ENCODE peak calls at places on chromosomes 5 and 9, in nine cellular contexts. One of them, this sample, is unnamed.

GRCh38 chr5:178312900-178313299 is 80.3 kb upstream of the PHYKPL start:
- DNase-seq in lower lobe of right lung: peak; percentile 75
- DNase-seq in heart right ventricle: peak; percentile 27
- DNase-seq in cardiac muscle cell: no peak
- DNase-seq in mammary epithelial cell: no peak
- DNase-seq in OCI-LY7: no peak
- DNase-seq in psoas muscle: no peak
- DNase-seq in prostate gland: no peak
- DNase-seq in A549: no peak
- DNase-seq in this sample: peak; percentile 33

GRCh38 chr5:82772281-82772680 is 304.9 kb downstream of the TMEM167A start:
- DNase-seq in lower lobe of right lung: no peak
- DNase-seq in heart right ventricle: no peak
- DNase-seq in cardiac muscle cell: no peak
- DNase-seq in mammary epithelial cell: no peak
- DNase-seq in OCI-LY7: no peak
- DNase-seq in psoas muscle: no peak
- DNase-seq in prostate gland: no peak
- DNase-seq in A549: no peak
- DNase-seq in this sample: no peak

GRCh38 chr5:176624916-176625315 is 5.4 kb downstream of the SNCB start:
- DNase-seq in lower lobe of right lung: no peak
- DNase-seq in heart right ventricle: no peak
- DNase-seq in cardiac muscle cell: no peak
- DNase-seq in mammary epithelial cell: no peak
- DNase-seq in OCI-LY7: no peak
- DNase-seq in psoas muscle: no peak
- DNase-seq in prostate gland: no peak
- DNase-seq in A549: no peak
- DNase-seq in this sample: no peak

GRCh38 chr5:53956632-53957031 is 353.7 kb downstream of the ARL15 start:
- DNase-seq in lower lobe of right lung: no peak
- DNase-seq in heart right ventricle: no peak
- DNase-seq in cardiac muscle cell: no peak
- DNase-seq in mammary epithelial cell: no peak
- DNase-seq in OCI-LY7: no peak
- DNase-seq in psoas muscle: no peak
- DNase-seq in prostate gland: no peak
- DNase-seq in A549: no peak
- DNase-seq in this sample: no peak

GRCh38 chr5:171747061-171747859 is 38.4 kb upstream of the SMIM23 start:
- DNase-seq in lower lobe of right lung: no peak
- DNase-seq in heart right ventricle: no peak
- DNase-seq in cardiac muscle cell: no peak
- DNase-seq in mammary epithelial cell: peak; percentile 50
- DNase-seq in OCI-LY7: no peak
- DNase-seq in psoas muscle: no peak
- DNase-seq in prostate gland: no peak
- DNase-seq in A549: no peak
- DNase-seq in this sample: no peak

GRCh38 chr5:161847447-161847846 is 473 bp upstream of the GABRA1 start:
- DNase-seq in lower lobe of right lung: no peak
- DNase-seq in heart right ventricle: no peak
- DNase-seq in cardiac muscle cell: no peak
- DNase-seq in mammary epithelial cell: no peak
- DNase-seq in OCI-LY7: no peak
- DNase-seq in psoas muscle: no peak
- DNase-seq in prostate gland: no peak
- DNase-seq in A549: no peak
- DNase-seq in this sample: no peak

GRCh38 chr9:109447329-109448076 is 50.6 kb downstream of the PTPN3 start:
- DNase-seq in lower lobe of right lung: no peak
- DNase-seq in heart right ventricle: no peak
- DNase-seq in cardiac muscle cell: no peak
- DNase-seq in mammary epithelial cell: peak; percentile 39
- DNase-seq in OCI-LY7: no peak
- DNase-seq in psoas muscle: no peak
- DNase-seq in prostate gland: no peak
- DNase-seq in A549: no peak
- DNase-seq in this sample: no peak

GRCh38 chr5:73902327-73903051 is 276.5 kb downstream of the ARHGEF28 start:
- DNase-seq in lower lobe of right lung: no peak
- DNase-seq in heart right ventricle: no peak
- DNase-seq in cardiac muscle cell: peak; percentile 64
- DNase-seq in mammary epithelial cell: peak; percentile 48
- DNase-seq in OCI-LY7: peak; percentile 77
- DNase-seq in psoas muscle: no peak
- DNase-seq in prostate gland: peak; percentile 34
- DNase-seq in A549: peak; percentile 68
- DNase-seq in this sample: no peak

GRCh38 chr5:109876941-109877669 is 187.4 kb downstream of the MAN2A1 start:
- DNase-seq in lower lobe of right lung: no peak
- DNase-seq in heart right ventricle: no peak
- DNase-seq in cardiac muscle cell: no peak
- DNase-seq in mammary epithelial cell: peak; percentile 73
- DNase-seq in OCI-LY7: no peak
- DNase-seq in psoas muscle: peak; percentile 31
- DNase-seq in prostate gland: no peak
- DNase-seq in A549: no peak
- DNase-seq in this sample: no peak

GRCh38 chr5:78699565-78700143 is 51.1 kb upstream of the LHFPL2 start:
- DNase-seq in lower lobe of right lung: no peak
- DNase-seq in heart right ventricle: no peak
- DNase-seq in cardiac muscle cell: no peak
- DNase-seq in mammary epithelial cell: peak; percentile 100
- DNase-seq in OCI-LY7: no peak
- DNase-seq in psoas muscle: peak; percentile 23
- DNase-seq in prostate gland: no peak
- DNase-seq in A549: peak; percentile 96
- DNase-seq in this sample: peak; percentile 47

GRCh38 chr9:34010979-34011378 is 37.7 kb downstream of the UBAP2 start:
- DNase-seq in lower lobe of right lung: no peak
- DNase-seq in heart right ventricle: no peak
- DNase-seq in cardiac muscle cell: peak; percentile 21
- DNase-seq in mammary epithelial cell: peak; percentile 2
- DNase-seq in OCI-LY7: peak; percentile 64
- DNase-seq in psoas muscle: no peak
- DNase-seq in prostate gland: no peak
- DNase-seq in A549: peak; percentile 23
- DNase-seq in this sample: no peak
- TF ChIP-seq CTCF in lower lobe of right lung: peak; percentile 28
- TF ChIP-seq CTCF in heart right ventricle: no peak
- TF ChIP-seq CTCF in cardiac muscle cell: peak; percentile 41
- TF ChIP-seq CTCF in mammary epithelial cell: peak; percentile 36
- TF ChIP-seq CTCF in OCI-LY7: peak; percentile 85
- TF ChIP-seq CTCF in psoas muscle: no peak
- TF ChIP-seq CTCF in prostate gland: peak; percentile 23
- TF ChIP-seq CTCF in A549: peak; percentile 52
- TF ChIP-seq CTCF in this sample: no peak

GRCh38 chr5:39138892-39139291 is 64.7 kb upstream of the RICTOR start:
- DNase-seq in lower lobe of right lung: no peak
- DNase-seq in heart right ventricle: no peak
- DNase-seq in cardiac muscle cell: no peak
- DNase-seq in mammary epithelial cell: peak; percentile 85
- DNase-seq in OCI-LY7: no peak
- DNase-seq in psoas muscle: no peak
- DNase-seq in prostate gland: no peak
- DNase-seq in A549: peak; percentile 88
- DNase-seq in this sample: no peak
- H3K27ac ChIP-seq in lower lobe of right lung: no peak overlapping the region
- H3K27ac ChIP-seq in heart right ventricle: no peak overlapping the region
- H3K27ac ChIP-seq in cardiac muscle cell: no peak overlapping the region
- H3K27ac ChIP-seq in mammary epithelial cell: peak overlapping the region; percentile 87
- H3K27ac ChIP-seq in OCI-LY7: no peak overlapping the region
- H3K27ac ChIP-seq in psoas muscle: no peak overlapping the region
- H3K27ac ChIP-seq in prostate gland: no peak overlapping the region
- H3K27ac ChIP-seq in A549: no peak overlapping the region
- H3K27ac ChIP-seq in this sample: no peak overlapping the region

DNA sequence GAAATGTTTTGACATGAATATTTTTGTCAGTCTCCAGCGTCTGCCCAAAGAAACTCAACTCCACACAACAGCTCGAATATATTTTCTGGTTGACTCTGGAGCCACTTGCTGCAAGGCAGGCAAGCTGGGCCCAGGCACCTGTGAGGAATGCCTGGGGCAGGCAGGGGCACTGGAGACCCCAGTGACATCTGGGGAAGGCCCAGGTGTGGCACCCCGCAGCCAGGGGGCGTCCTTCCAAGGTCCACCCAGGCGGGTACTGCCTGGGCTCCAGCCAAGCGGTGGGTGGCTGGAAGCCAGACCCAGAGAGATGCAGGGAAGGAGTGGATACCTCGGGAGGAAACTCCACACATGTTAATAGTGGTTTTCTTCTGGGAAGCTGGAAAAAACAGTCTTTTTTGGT is 125.9 kb downstream of the PHF2 start:
- DNase-seq in lower lobe of right lung: no peak
- DNase-seq in heart right ventricle: no peak
- DNase-seq in cardiac muscle cell: no peak
- DNase-seq in mammary epithelial cell: no peak
- DNase-seq in OCI-LY7: no peak
- DNase-seq in psoas muscle: no peak
- DNase-seq in prostate gland: no peak
- DNase-seq in A549: no peak
- DNase-seq in this sample: no peak
- TF ChIP-seq CTCF in lower lobe of right lung: no peak
- TF ChIP-seq CTCF in heart right ventricle: no peak
- TF ChIP-seq CTCF in cardiac muscle cell: no peak
- TF ChIP-seq CTCF in mammary epithelial cell: no peak
- TF ChIP-seq CTCF in OCI-LY7: peak; percentile 37
- TF ChIP-seq CTCF in psoas muscle: no peak
- TF ChIP-seq CTCF in prostate gland: no peak
- TF ChIP-seq CTCF in A549: no peak
- TF ChIP-seq CTCF in this sample: no peak

DNA sequence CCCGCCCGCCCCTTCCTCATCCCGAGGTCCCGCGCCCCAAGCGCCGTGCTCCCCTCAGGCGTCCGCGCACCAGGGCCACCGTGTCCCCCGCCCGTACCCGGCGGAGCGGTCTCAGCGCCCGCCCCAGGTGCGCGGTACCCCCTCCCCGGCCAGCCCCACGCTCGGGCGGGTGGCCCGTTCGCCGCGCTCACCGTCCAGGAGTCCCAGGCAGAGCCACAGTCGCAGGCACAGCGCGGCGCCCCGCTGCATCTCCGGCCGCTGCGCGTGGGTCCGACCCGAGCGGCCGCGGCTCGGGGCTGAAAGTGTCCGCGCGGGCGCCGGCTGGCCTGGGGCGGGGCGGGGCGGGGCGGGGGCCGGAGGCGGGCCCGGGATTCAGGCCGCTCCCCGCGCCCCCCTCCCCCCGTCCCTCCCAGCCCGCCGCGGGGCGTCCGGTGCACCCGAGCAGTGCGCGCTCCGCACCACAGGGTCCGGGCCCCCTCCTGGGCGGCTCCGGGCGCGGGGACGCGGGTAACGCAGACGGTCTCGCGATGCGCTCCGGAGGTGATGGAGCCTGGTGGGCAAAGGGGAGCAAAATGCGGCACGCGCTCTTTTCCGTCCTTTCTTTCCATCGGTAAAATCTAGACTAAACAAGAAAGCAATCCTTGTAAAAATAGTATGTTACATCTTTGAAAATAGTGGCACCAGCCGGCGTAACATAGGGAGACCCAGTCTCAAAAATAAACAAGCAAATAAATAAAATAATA is at the start of gene FLT4:
- DNase-seq in lower lobe of right lung: no peak
- DNase-seq in heart right ventricle: no peak
- DNase-seq in cardiac muscle cell: no peak
- DNase-seq in mammary epithelial cell: no peak
- DNase-seq in OCI-LY7: no peak
- DNase-seq in psoas muscle: no peak
- DNase-seq in prostate gland: no peak
- DNase-seq in A549: no peak
- DNase-seq in this sample: no peak
- H3K27ac ChIP-seq in lower lobe of right lung: peak within 1 kb of the TSS; percentile 67
- H3K27ac ChIP-seq in heart right ventricle: peak within 1 kb of the TSS; percentile 73
- H3K27ac ChIP-seq in cardiac muscle cell: no peak within 1 kb of the TSS
- H3K27ac ChIP-seq in mammary epithelial cell: no peak within 1 kb of the TSS
- H3K27ac ChIP-seq in OCI-LY7: no peak within 1 kb of the TSS
- H3K27ac ChIP-seq in psoas muscle: no peak within 1 kb of the TSS
- H3K27ac ChIP-seq in prostate gland: no peak within 1 kb of the TSS
- H3K27ac ChIP-seq in A549: peak within 1 kb of the TSS; percentile 78
- H3K27ac ChIP-seq in this sample: no peak within 1 kb of the TSS

GRCh38 chr5:77016962-77017361 is 13.2 kb upstream of the AGGF1 start:
- DNase-seq in lower lobe of right lung: no peak
- DNase-seq in heart right ventricle: no peak
- DNase-seq in cardiac muscle cell: no peak
- DNase-seq in mammary epithelial cell: no peak
- DNase-seq in OCI-LY7: no peak
- DNase-seq in psoas muscle: no peak
- DNase-seq in prostate gland: no peak
- DNase-seq in A549: no peak
- DNase-seq in this sample: no peak

GRCh38 chr5:77012601-77013000 is 17.6 kb upstream of the AGGF1 start:
- DNase-seq in lower lobe of right lung: no peak
- DNase-seq in heart right ventricle: no peak
- DNase-seq in cardiac muscle cell: no peak
- DNase-seq in mammary epithelial cell: peak; percentile 60
- DNase-seq in OCI-LY7: no peak
- DNase-seq in psoas muscle: no peak
- DNase-seq in prostate gland: no peak
- DNase-seq in A549: peak; percentile 4
- DNase-seq in this sample: no peak

GRCh38 chr5:77017668-77018067 is 12.5 kb upstream of the AGGF1 start:
- DNase-seq in lower lobe of right lung: no peak
- DNase-seq in heart right ventricle: no peak
- DNase-seq in cardiac muscle cell: no peak
- DNase-seq in mammary epithelial cell: no peak
- DNase-seq in OCI-LY7: no peak
- DNase-seq in psoas muscle: no peak
- DNase-seq in prostate gland: no peak
- DNase-seq in A549: no peak
- DNase-seq in this sample: no peak

GRCh38 chr5:77011498-77011897 is 18.7 kb upstream of the AGGF1 start:
- DNase-seq in lower lobe of right lung: no peak
- DNase-seq in heart right ventricle: no peak
- DNase-seq in cardiac muscle cell: no peak
- DNase-seq in mammary epithelial cell: no peak
- DNase-seq in OCI-LY7: no peak
- DNase-seq in psoas muscle: no peak
- DNase-seq in prostate gland: no peak
- DNase-seq in A549: no peak
- DNase-seq in this sample: no peak

GRCh38 chr5:77015938-77016569 is 14.2 kb upstream of the AGGF1 start:
- DNase-seq in lower lobe of right lung: no peak
- DNase-seq in heart right ventricle: no peak
- DNase-seq in cardiac muscle cell: peak; percentile 64
- DNase-seq in mammary epithelial cell: peak; percentile 37
- DNase-seq in OCI-LY7: peak; percentile 77
- DNase-seq in psoas muscle: no peak
- DNase-seq in prostate gland: no peak
- DNase-seq in A549: peak; percentile 78
- DNase-seq in this sample: no peak
- TF ChIP-seq CTCF in lower lobe of right lung: peak; percentile 28
- TF ChIP-seq CTCF in heart right ventricle: no peak
- TF ChIP-seq CTCF in cardiac muscle cell: peak; percentile 43
- TF ChIP-seq CTCF in mammary epithelial cell: peak; percentile 44
- TF ChIP-seq CTCF in OCI-LY7: peak; percentile 81
- TF ChIP-seq CTCF in psoas muscle: no peak
- TF ChIP-seq CTCF in prostate gland: peak; percentile 35
- TF ChIP-seq CTCF in A549: peak; percentile 64
- TF ChIP-seq CTCF in this sample: peak; percentile 14

This sample was measured in transverse colon.